ENCODE peak calls at places on chromosome 18, in six cellular contexts. O, U, S, P, D and H are unnamed samples.

GRCh38 chr18:63679820-63680606 is 18.3 kb upstream of the SERPINB3 start:
- DNase-seq in P (no peak), O (no peak), D (no peak), U (no peak), S (no peak), H (no peak)

GRCh38 chr18:55013086-55013485 is 53.8 kb upstream of the CCDC68 start:
- DNase-seq in O (no peak), P (no peak), D (no peak), S (no peak), U (no peak), H (no peak)

GRCh38 chr18:8610442-8610801 is 1.2 kb downstream of the RAB12 start:
- DNase-seq in D (no peak), U (no peak), S (no peak), P (no peak), O (no peak), H (peak; percentile 21)

GRCh38 chr18:74373428-74373827 is 57.8 kb downstream of the C18orf63 start:
- DNase-seq in O (no peak), S (no peak), D (no peak), P (peak; percentile 47), U (no peak), H (no peak)

GRCh38 chr18:55477537-55478300 is 110.3 kb downstream of the TCF4 start:
- DNase-seq in D (no peak), O (no peak), S (no peak), P (no peak), U (no peak), H (no peak)

GRCh38 chr18:12391487-12392136 is 14.6 kb upstream of the AFG3L2 start:
- DNase-seq in D (no peak), U (peak; percentile 72), S (peak; percentile 12), P (peak; percentile 29), O (no peak), H (peak; percentile 47)

GRCh38 chr18:59067873-59068272 is 71.8 kb upstream of the SEC11C start:
- DNase-seq in U (no peak), S (no peak), P (no peak), O (no peak), D (no peak), H (peak; percentile 43)

GRCh38 chr18:56166914-56167313 is 471.5 kb downstream of the TXNL1 start:
- DNase-seq in S (no peak), U (no peak), P (no peak), D (no peak), O (no peak), H (no peak)

GRCh38 chr18:59276047-59276446 is 2.8 kb upstream of the RAX start:
- DNase-seq in S (no peak), O (no peak), U (no peak), D (no peak), P (no peak), H (no peak)

GRCh38 chr18:10482363-10482984 is 28.0 kb downstream of the APCDD1 start:
- DNase-seq in O (no peak), S (no peak), P (no peak), D (no peak), U (no peak), H (no peak)

GRCh38 chr18:55243255-55243654 is 284.0 kb upstream of the CCDC68 start:
- DNase-seq in P (no peak), U (no peak), S (no peak), O (no peak), D (no peak), H (no peak)

GRCh38 chr18:36200354-36200771 is 13.1 kb downstream of the MOCOS start:
- DNase-seq in D (no peak), P (no peak), O (no peak), U (no peak), S (no peak), H (no peak)

GRCh38 chr18:61435064-61435652 is 101.9 kb downstream of the CDH20 start:
- DNase-seq in U (no peak), O (no peak), S (no peak), D (no peak), P (no peak), H (no peak)

GRCh38 chr18:43078485-43079092 is 36.9 kb downstream of the RIT2 start:
- DNase-seq in P (no peak), S (no peak), O (no peak), D (no peak), U (no peak), H (no peak)

GRCh38 chr18:75003089-75003488 is 205.8 kb downstream of the PTGR3 start:
- DNase-seq in U (no peak), D (no peak), O (no peak), S (no peak), P (no peak), H (no peak)

GRCh38 chr18:70331456-70332097 is 42.7 kb downstream of the SOCS6 start:
- DNase-seq in S (no peak), U (no peak), O (no peak), D (no peak), P (no peak), H (no peak)

GRCh38 chr18:35933982-35934381 is 38.5 kb upstream of the RMP24 start:
- DNase-seq in U (no peak), P (no peak), D (no peak), S (no peak), O (no peak), H (no peak)

GRCh38 chr18:79724299-79725080 is 44.9 kb downstream of the CTDP1 start:
- DNase-seq in U (no peak), P (no peak), S (no peak), D (no peak), O (no peak), H (no peak)